ENCODE peak calls at places on chromosome 7, in five cellular contexts. I is H9, H is neuronal stem cell, S is H1, J is mesenchymal stem cell. Q is an unnamed sample. For H3K79me1, the result is how much of the 10 kb centered on the place peaks cover.

GRCh38 chr7:146090023-146090645 is 26.5 kb upstream of the CNTNAP2 start:
- DNase-seq in S (no peak), H (no peak), I (no peak), J (peak), Q (peak)

GRCh38 chr7:150943453-150943814 is 34.7 kb downstream of the KCNH2 start:
- DNase-seq in J (no peak), S (no peak), H (no peak), I (no peak), Q (no peak)

GRCh38 chr7:146146866-146147265 is 30.3 kb downstream of the CNTNAP2 start:
- DNase-seq in I (no peak), J (peak), H (no peak), S (no peak), Q (no peak)

GRCh38 chr7:132402751-132403245 is 173.5 kb downstream of the PLXNA4 start:
- DNase-seq in J (no peak), H (no peak), I (no peak), S (no peak), Q (no peak)

GRCh38 chr7:129951076-129952011 is 1.4 kb downstream of the UBE2H start:
- DNase-seq in I (peak), H (peak), J (peak), S (no peak), Q (no peak)

GRCh38 chr7:17061443-17061842 is 179.7 kb upstream of the AGR3 start:
- DNase-seq in J (no peak), I (no peak), H (no peak), S (no peak), Q (no peak)

GRCh38 chr7:154996756-154997155 is 6.2 kb downstream of the PAXIP1 start:
- DNase-seq in S (no peak), I (no peak), J (no peak), H (no peak), Q (peak)

GRCh38 chr7:149261321-149261828 is 621 bp upstream of the ZNF783 start:
- DNase-seq in J (peak), H (no peak), S (no peak), I (no peak), Q (peak)

GRCh38 chr7:85529831-85530230 is 343.0 kb upstream of the SEMA3D start:
- DNase-seq in I (no peak), J (peak), S (no peak), H (no peak), Q (no peak)

GRCh38 chr7:36711256-36711655 is 13.0 kb downstream of the AOAH start:
- DNase-seq in S (no peak), I (no peak), J (no peak), H (no peak), Q (no peak)

GRCh38 chr7:20365486-20365885 is 34.8 kb downstream of the ITGB8 start:
- DNase-seq in J (no peak), H (no peak), S (no peak), I (no peak), Q (peak)

GRCh38 chr7:108193593-108194498 is 63.7 kb upstream of the LAMB4 start:
- DNase-seq in S (no peak), I (no peak), H (no peak), J (no peak), Q (peak)

GRCh38 chr7:39547336-39547735 is 18.9 kb upstream of the YAE1 start:
- DNase-seq in S (no peak), J (no peak), H (no peak), I (no peak), Q (no peak)

GRCh38 chr7:22934473-22935065 is 79.4 kb downstream of the HYCC1 start:
- DNase-seq in I (no peak), H (no peak), J (peak), S (no peak), Q (peak)

GRCh38 chr7:64463636-64464375 is 99.1 kb downstream of the ZNF680 start:
- DNase-seq in I (no peak), J (no peak), S (no peak), H (no peak), Q (no peak)

GRCh38 chr7:29208410-29209250 is 14.1 kb downstream of the CHN2 start:
- DNase-seq in S (no peak), H (no peak), J (no peak), I (no peak), Q (no peak)

GRCh38 chr7:138958026-138958956 is 22.9 kb downstream of the KIAA1549 start:
- DNase-seq in S (no peak), H (no peak), I (no peak), J (peak), Q (peak)

GRCh38 chr7:123401295-123401694 is 133.1 kb downstream of the IQUB start:
- DNase-seq in H (no peak), S (no peak), J (no peak), I (peak), Q (no peak)

GRCh38 chr7:14013880-14014279 is 24.4 kb upstream of the ETV1 start:
- DNase-seq in I (no peak), S (no peak), H (no peak), J (no peak), Q (no peak)
- H2BK12ac ChIP-seq in I (no peak), S (no peak), H (no peak), J (no peak), Q (no peak)

GRCh38 chr7:2730846-2731770 is 43.1 kb downstream of the AMZ1 start:
- DNase-seq in S (no peak), H (no peak), J (no peak), I (peak), Q (peak)
- H3K79me1 ChIP-seq in S (under half), H (under half), J (under half), I (under half), Q (under half)

DNA sequence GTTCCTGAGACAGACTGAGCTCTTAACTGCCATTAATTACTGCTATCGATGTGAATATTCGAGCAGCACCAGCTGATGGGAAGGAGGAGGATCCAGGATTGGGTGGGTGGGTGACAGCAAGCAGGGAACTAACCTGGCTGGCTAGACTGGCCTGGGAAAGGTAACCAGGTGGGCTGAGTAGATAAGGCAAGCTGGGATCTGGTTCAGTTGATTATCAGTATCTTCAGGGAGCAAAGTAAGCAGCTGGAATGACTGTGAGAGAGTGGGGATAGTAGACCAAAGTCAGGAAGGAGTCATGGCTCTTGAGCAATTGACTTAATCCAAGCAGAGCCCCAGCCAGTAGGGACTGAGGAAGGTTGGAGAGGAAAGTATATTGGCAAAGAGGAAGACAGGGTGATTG is 46.9 kb upstream of the KMT2E start:
- DNase-seq in H (no peak), S (no peak), I (no peak), J (peak), Q (no peak)
- H2BK12ac ChIP-seq in H (no peak), S (no peak), I (no peak), J (no peak), Q (no peak)

DNA sequence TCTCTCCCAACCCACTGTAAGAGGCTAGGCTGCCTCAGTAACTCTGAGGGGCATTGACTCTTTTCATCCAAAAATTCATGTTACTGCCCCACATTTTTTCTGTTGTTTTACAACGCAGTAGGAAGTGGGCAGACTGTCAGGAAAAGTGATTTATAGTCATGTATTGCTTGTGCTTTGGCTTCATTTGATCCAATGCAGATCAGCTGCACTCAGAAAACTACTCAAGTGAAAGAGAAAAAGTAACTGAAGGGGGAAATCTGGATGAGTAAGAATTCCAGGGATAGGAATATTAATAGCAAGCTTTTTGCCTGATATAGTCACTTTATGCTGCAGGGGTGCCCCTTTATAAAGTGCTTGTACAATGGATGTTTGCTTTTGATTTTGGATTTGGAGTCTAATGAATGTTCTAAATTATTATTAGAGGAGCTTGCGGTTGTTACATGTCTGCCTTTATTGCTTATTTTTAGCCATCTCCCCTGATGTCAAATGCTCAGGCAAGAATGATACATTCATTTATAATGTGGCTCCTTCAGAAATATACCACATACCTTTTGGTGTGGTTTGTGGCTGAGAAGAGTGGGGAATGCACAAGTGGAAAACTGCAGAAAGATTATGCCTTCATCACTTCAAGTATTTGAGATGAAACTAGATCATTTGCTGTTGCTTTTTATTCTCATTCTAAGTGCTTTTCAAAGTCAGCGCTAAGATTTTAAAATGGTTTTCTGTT is 86.1 kb downstream of the EGFR start:
- DNase-seq in H (no peak), S (no peak), I (no peak), J (no peak), Q (no peak)
- H3K79me1 ChIP-seq in H (under half), S (under half), I (under half), J (under half), Q (under half)

Q was measured in trophoblast cell.